ENCODE peak calls at places on chromosomes 3 and 15, in four cellular contexts. One of them, this sample, is unnamed.

GRCh38 chr3:156388469-156389150 is 166.3 kb downstream of the SSR3 start:
- DNase-seq in activated T-cell treated with anti-CD3 and anti-CD28 coated beads for 1 hour: no peak
- DNase-seq in HCT116: no peak
- DNase-seq in Panc1: no peak
- DNase-seq in this sample: no peak

GRCh38 chr3:171557173-171557572 is 97.0 kb upstream of the TNIK start:
- DNase-seq in activated T-cell treated with anti-CD3 and anti-CD28 coated beads for 1 hour: no peak
- DNase-seq in HCT116: no peak
- DNase-seq in Panc1: no peak
- DNase-seq in this sample: no peak

GRCh38 chr3:16945330-16945729 is 60.6 kb downstream of the PLCL2 start:
- DNase-seq in activated T-cell treated with anti-CD3 and anti-CD28 coated beads for 1 hour: no peak
- DNase-seq in HCT116: no peak
- DNase-seq in Panc1: no peak
- DNase-seq in this sample: no peak

GRCh38 chr3:11913316-11913715 is 66.6 kb upstream of the TAMM41 start:
- DNase-seq in activated T-cell treated with anti-CD3 and anti-CD28 coated beads for 1 hour: no peak
- DNase-seq in HCT116: no peak
- DNase-seq in Panc1: no peak
- DNase-seq in this sample: no peak

GRCh38 chr15:53114960-53115359 is 324.8 kb upstream of the ONECUT1 start:
- DNase-seq in activated T-cell treated with anti-CD3 and anti-CD28 coated beads for 1 hour: no peak
- DNase-seq in HCT116: no peak
- DNase-seq in Panc1: no peak
- DNase-seq in this sample: no peak

GRCh38 chr3:139577899-139578298 is 38.4 kb upstream of the RBP1 start:
- DNase-seq in activated T-cell treated with anti-CD3 and anti-CD28 coated beads for 1 hour: no peak
- DNase-seq in HCT116: no peak
- DNase-seq in Panc1: no peak
- DNase-seq in this sample: no peak

GRCh38 chr3:50515565-50516047 is 12.2 kb upstream of the CACNA2D2 start:
- DNase-seq in activated T-cell treated with anti-CD3 and anti-CD28 coated beads for 1 hour: peak; percentile 6
- DNase-seq in HCT116: no peak
- DNase-seq in Panc1: no peak
- DNase-seq in this sample: peak; percentile 74

GRCh38 chr3:44932986-44933944 is 42.7 kb downstream of the ZDHHC3 start:
- DNase-seq in activated T-cell treated with anti-CD3 and anti-CD28 coated beads for 1 hour: no peak
- DNase-seq in HCT116: no peak
- DNase-seq in Panc1: no peak
- DNase-seq in this sample: no peak

GRCh38 chr15:32646304-32646703 is 4.8 kb downstream of the SCG5 start:
- DNase-seq in activated T-cell treated with anti-CD3 and anti-CD28 coated beads for 1 hour: no peak
- DNase-seq in HCT116: no peak
- DNase-seq in Panc1: no peak
- DNase-seq in this sample: peak; percentile 24

GRCh38 chr15:77527164-77527778 is 105.4 kb downstream of the LINGO1 start:
- DNase-seq in activated T-cell treated with anti-CD3 and anti-CD28 coated beads for 1 hour: no peak
- DNase-seq in HCT116: no peak
- DNase-seq in Panc1: no peak
- DNase-seq in this sample: peak; percentile 76

GRCh38 chr3:67227030-67227429 is 228.9 kb downstream of the KBTBD8 start:
- DNase-seq in activated T-cell treated with anti-CD3 and anti-CD28 coated beads for 1 hour: no peak
- DNase-seq in HCT116: no peak
- DNase-seq in Panc1: no peak
- DNase-seq in this sample: no peak

GRCh38 chr3:135349254-135349948 is 554.3 kb downstream of the EPHB1 start:
- DNase-seq in activated T-cell treated with anti-CD3 and anti-CD28 coated beads for 1 hour: no peak
- DNase-seq in HCT116: no peak
- DNase-seq in Panc1: no peak
- DNase-seq in this sample: no peak

GRCh38 chr3:195246608-195247007 is 24.4 kb downstream of the XXYLT1 start:
- DNase-seq in activated T-cell treated with anti-CD3 and anti-CD28 coated beads for 1 hour: no peak
- DNase-seq in HCT116: no peak
- DNase-seq in Panc1: no peak
- DNase-seq in this sample: peak; percentile 79

GRCh38 chr3:50503504-50503903 is at the start of gene CACNA2D2:
- DNase-seq in activated T-cell treated with anti-CD3 and anti-CD28 coated beads for 1 hour: peak; percentile 57
- DNase-seq in HCT116: peak; percentile 15
- DNase-seq in Panc1: no peak
- DNase-seq in this sample: peak; percentile 66

GRCh38 chr3:128591728-128592426 is 58.7 kb downstream of the RPN1 start:
- DNase-seq in activated T-cell treated with anti-CD3 and anti-CD28 coated beads for 1 hour: no peak
- DNase-seq in HCT116: no peak
- DNase-seq in Panc1: no peak
- DNase-seq in this sample: no peak

GRCh38 chr3:141261472-141262171 is 30.0 kb downstream of the PXYLP1 start:
- DNase-seq in activated T-cell treated with anti-CD3 and anti-CD28 coated beads for 1 hour: no peak
- DNase-seq in HCT116: no peak
- DNase-seq in Panc1: no peak
- DNase-seq in this sample: no peak

GRCh38 chr3:73848173-73848751 is 223.5 kb upstream of the PDZRN3 start:
- DNase-seq in activated T-cell treated with anti-CD3 and anti-CD28 coated beads for 1 hour: no peak
- DNase-seq in HCT116: no peak
- DNase-seq in Panc1: no peak
- DNase-seq in this sample: no peak

GRCh38 chr3:66763294-66763693 is 234.8 kb upstream of the KBTBD8 start:
- DNase-seq in activated T-cell treated with anti-CD3 and anti-CD28 coated beads for 1 hour: no peak
- DNase-seq in HCT116: no peak
- DNase-seq in Panc1: no peak
- DNase-seq in this sample: no peak

GRCh38 chr15:67803299-67803698 is 22.0 kb upstream of the SKOR1 start:
- DNase-seq in activated T-cell treated with anti-CD3 and anti-CD28 coated beads for 1 hour: no peak
- DNase-seq in HCT116: no peak
- DNase-seq in Panc1: no peak
- DNase-seq in this sample: no peak

GRCh38 chr3:127351775-127352350 is 64.0 kb upstream of the PRR20G start:
- DNase-seq in activated T-cell treated with anti-CD3 and anti-CD28 coated beads for 1 hour: no peak
- DNase-seq in HCT116: no peak
- DNase-seq in Panc1: no peak
- DNase-seq in this sample: no peak

GRCh38 chr3:10081871-10082270 is 26.2 kb downstream of the FANCD2OS start:
- DNase-seq in activated T-cell treated with anti-CD3 and anti-CD28 coated beads for 1 hour: no peak
- DNase-seq in HCT116: no peak
- DNase-seq in Panc1: no peak
- DNase-seq in this sample: no peak

GRCh38 chr3:128066111-128066510 is 13.9 kb downstream of the SEC61A1 start:
- DNase-seq in activated T-cell treated with anti-CD3 and anti-CD28 coated beads for 1 hour: no peak
- DNase-seq in HCT116: no peak
- DNase-seq in Panc1: no peak
- DNase-seq in this sample: no peak

GRCh38 chr3:19815805-19816204 is 118.2 kb downstream of the EFHB start:
- DNase-seq in activated T-cell treated with anti-CD3 and anti-CD28 coated beads for 1 hour: no peak
- DNase-seq in HCT116: no peak
- DNase-seq in Panc1: no peak
- DNase-seq in this sample: no peak

GRCh38 chr15:29889545-29890329 is 67.5 kb upstream of the TJP1 start:
- DNase-seq in activated T-cell treated with anti-CD3 and anti-CD28 coated beads for 1 hour: no peak
- DNase-seq in HCT116: no peak
- DNase-seq in Panc1: no peak
- DNase-seq in this sample: no peak

GRCh38 chr15:74420193-74420905 is 13.4 kb downstream of the SEMA7A start:
- DNase-seq in activated T-cell treated with anti-CD3 and anti-CD28 coated beads for 1 hour: no peak
- DNase-seq in HCT116: no peak
- DNase-seq in Panc1: no peak
- DNase-seq in this sample: no peak

GRCh38 chr3:160200328-160200727 is 24.9 kb upstream of the C3orf80 start:
- DNase-seq in activated T-cell treated with anti-CD3 and anti-CD28 coated beads for 1 hour: no peak
- DNase-seq in HCT116: no peak
- DNase-seq in Panc1: no peak
- DNase-seq in this sample: no peak

GRCh38 chr15:49902791-49903481 is 216.1 kb downstream of the ATP8B4 start:
- DNase-seq in activated T-cell treated with anti-CD3 and anti-CD28 coated beads for 1 hour: no peak
- DNase-seq in HCT116: no peak
- DNase-seq in Panc1: no peak
- DNase-seq in this sample: no peak

GRCh38 chr15:51229907-51230328 is 108.5 kb downstream of the CYP19A1 start:
- DNase-seq in activated T-cell treated with anti-CD3 and anti-CD28 coated beads for 1 hour: no peak
- DNase-seq in HCT116: no peak
- DNase-seq in Panc1: no peak
- DNase-seq in this sample: peak; percentile 47

GRCh38 chr3:14532691-14533456 is 7.3 kb downstream of the GRIP2 start:
- DNase-seq in activated T-cell treated with anti-CD3 and anti-CD28 coated beads for 1 hour: no peak
- DNase-seq in HCT116: peak; percentile 49
- DNase-seq in Panc1: no peak
- DNase-seq in this sample: peak; percentile 43